ENCODE peak calls at places on chromosomes 4 and X, in seven cellular contexts. S, Q, H, R, E, V and M are unnamed samples. For H3K4me1, the result is how much of the 10 kb centered on the place peaks cover.

GRCh38 chrX:100435726-100436125 is 25.7 kb upstream of the PCDH19 start:
- DNase-seq in S (no peak), Q (no peak), H (no peak), R (no peak), E (no peak), V (no peak), M (no peak)

GRCh38 chr4:81207793-81208192 is 7.2 kb downstream of the PRKG2 start:
- DNase-seq in S (no peak), Q (no peak), H (peak), R (no peak), E (no peak), V (no peak), M (no peak)

GRCh38 chrX:1578511-1579173 is 12.8 kb upstream of the AKAP17A start:
- DNase-seq in S (no peak), Q (no peak), H (no peak), R (no peak), E (no peak), V (no peak), M (no peak)

GRCh38 chr4:151613290-151613689 is 147.5 kb downstream of the GATB start:
- DNase-seq in S (no peak), Q (no peak), H (no peak), R (no peak), E (no peak), V (no peak), M (no peak)

GRCh38 chrX:78327370-78328048 is at the start of gene CYSLTR1:
- DNase-seq in S (no peak), Q (peak), H (no peak), R (no peak), E (no peak), V (no peak), M (no peak)

GRCh38 chr4:33924239-33924638 is 2320.1 kb downstream of the ARAP2 start:
- DNase-seq in S (peak), Q (peak), H (no peak), R (no peak), E (peak), V (no peak), M (no peak)

GRCh38 chr4:80393246-80393969 is 57.9 kb downstream of the CFAP299 start:
- DNase-seq in S (no peak), Q (no peak), H (no peak), R (no peak), E (no peak), V (no peak), M (no peak)

GRCh38 chrX:30751497-30751896 is 98.3 kb downstream of the GK start:
- DNase-seq in S (no peak), Q (no peak), H (no peak), R (no peak), E (no peak), V (no peak), M (no peak)

GRCh38 chr4:152328595-152328994 is 207.3 kb downstream of the FBXW7 start:
- DNase-seq in S (no peak), Q (no peak), H (no peak), R (no peak), E (no peak), V (no peak), M (no peak)

GRCh38 chrX:55486736-55487135 is 2.9 kb downstream of the USP51 start:
- DNase-seq in S (no peak), Q (no peak), H (no peak), R (peak), E (no peak), V (no peak), M (no peak)

GRCh38 chr4:8538076-8538702 is 42.0 kb upstream of the GPR78 start:
- DNase-seq in S (no peak), Q (no peak), H (no peak), R (peak), E (no peak), V (no peak), M (no peak)

GRCh38 chr4:8534129-8534528 is 46.1 kb upstream of the GPR78 start:
- DNase-seq in S (peak), Q (peak), H (peak), R (no peak), E (peak), V (peak), M (no peak)

GRCh38 chr4:8534601-8535000 is 45.6 kb upstream of the GPR78 start:
- DNase-seq in S (no peak), Q (no peak), H (no peak), R (no peak), E (no peak), V (no peak), M (no peak)

GRCh38 chr4:8537041-8537461 is 43.1 kb upstream of the GPR78 start:
- DNase-seq in S (peak), Q (no peak), H (peak), R (peak), E (peak), V (peak), M (peak)

GRCh38 chr4:8536467-8536866 is 43.7 kb upstream of the GPR78 start:
- DNase-seq in S (no peak), Q (no peak), H (no peak), R (no peak), E (no peak), V (no peak), M (no peak)
- H3K4me1 ChIP-seq in S (half or more), Q (under half), H (under half), R (under half), E (under half), V (under half), M (under half)

GRCh38 chr4:53654300-53654758 is 63.0 kb upstream of the LNX1 start:
- DNase-seq in S (no peak), Q (no peak), H (no peak), R (no peak), E (no peak), V (no peak), M (peak)

GRCh38 chr4:53656421-53656981 is 65.2 kb upstream of the LNX1 start:
- DNase-seq in S (no peak), Q (no peak), H (no peak), R (peak), E (no peak), V (no peak), M (peak)

GRCh38 chr4:53659737-53660136 is 68.5 kb upstream of the LNX1 start:
- DNase-seq in S (no peak), Q (no peak), H (no peak), R (no peak), E (no peak), V (no peak), M (no peak)

GRCh38 chr4:53658029-53658428 is 66.7 kb upstream of the LNX1 start:
- DNase-seq in S (no peak), Q (no peak), H (no peak), R (no peak), E (no peak), V (no peak), M (no peak)

GRCh38 chr4:53659112-53659511 is 67.8 kb upstream of the LNX1 start:
- DNase-seq in S (no peak), Q (no peak), H (no peak), R (no peak), E (no peak), V (no peak), M (no peak)
- H3K4me1 ChIP-seq in S (under half), Q (under half), H (under half), R (under half), E (under half), V (under half), M (under half)

GRCh38 chr4:118758293-118758692 is 73.1 kb downstream of the METTL14 start:
- DNase-seq in S (peak), Q (no peak), H (no peak), R (no peak), E (no peak), V (no peak), M (no peak)
- H3K4me1 ChIP-seq in S (under half), Q (under half), H (under half), R (half or more), E (half or more), V (under half), M (under half)

GRCh38 chr4:113678651-113679050 is 82.9 kb downstream of the CAMK2D start:
- DNase-seq in S (no peak), Q (no peak), H (no peak), R (no peak), E (no peak), V (no peak), M (no peak)
- H3K4me1 ChIP-seq in S (under half), Q (under half), H (under half), R (under half), E (under half), V (under half), M (under half)

GRCh38 chr4:17117746-17118145 is 219.3 kb upstream of the LDB2 start:
- DNase-seq in S (no peak), Q (no peak), H (no peak), R (no peak), E (no peak), V (no peak), M (no peak)
- H3K4me1 ChIP-seq in S (under half), Q (under half), H (under half), R (under half), E (under half), V (under half), M (under half)

DNA sequence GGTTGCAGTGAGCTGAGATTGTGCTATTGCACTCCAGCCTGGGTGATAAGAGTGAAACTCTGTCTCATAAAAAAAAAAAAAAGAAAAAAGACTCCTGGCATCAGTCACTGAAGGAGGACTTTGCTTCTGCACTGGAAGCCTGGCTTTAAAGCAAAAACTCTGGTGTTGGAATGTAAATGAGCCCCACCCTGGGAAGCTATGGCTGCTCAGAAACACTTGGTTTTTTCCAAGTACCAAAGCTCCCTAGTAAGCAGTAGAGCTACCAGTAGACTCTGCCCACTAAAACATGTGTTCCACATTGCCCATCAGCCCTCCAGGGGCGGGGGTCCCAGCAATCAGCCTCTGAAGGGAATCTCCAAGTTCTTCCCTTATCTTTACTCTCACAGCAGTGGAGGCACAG is 154.4 kb downstream of the SHROOM3 start:
- DNase-seq in S (peak), Q (no peak), H (peak), R (no peak), E (peak), V (peak), M (no peak)
- H3K4me1 ChIP-seq in S (half or more), Q (under half), H (under half), R (under half), E (under half), V (under half), M (under half)

DNA sequence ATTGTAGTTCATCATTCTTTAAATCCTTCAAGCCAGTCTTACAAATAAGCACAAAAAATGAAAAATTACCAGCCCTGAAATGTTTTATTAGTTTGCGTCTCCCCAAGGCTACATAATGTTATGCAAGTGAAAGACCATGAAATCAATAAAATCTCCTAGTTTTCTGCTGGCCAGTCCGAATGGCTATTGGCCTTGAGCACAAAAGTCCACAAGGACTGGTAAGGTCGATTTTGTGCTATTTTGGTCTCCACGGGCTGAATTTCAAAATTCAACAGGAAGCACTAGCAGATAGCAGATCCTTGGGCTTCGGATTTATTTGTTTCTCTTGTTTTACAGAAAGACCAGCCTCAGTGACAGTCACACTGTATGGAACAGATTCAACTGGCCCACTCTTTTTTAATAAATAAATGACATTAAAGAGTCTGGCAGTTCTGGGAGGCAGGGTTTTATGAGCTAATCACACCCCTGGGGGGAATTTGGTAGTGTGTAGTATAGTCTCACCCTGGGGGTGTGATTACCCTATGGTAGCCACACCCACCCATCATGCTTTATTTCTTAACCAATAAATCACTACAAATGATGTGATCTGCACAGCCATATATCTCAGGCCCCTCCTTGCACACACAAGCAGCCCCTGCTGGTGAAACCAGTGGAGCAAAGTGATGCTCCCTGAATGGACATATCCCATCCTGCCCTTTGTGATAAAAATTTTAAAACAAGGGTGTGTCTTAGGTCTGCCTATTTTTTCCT is 51.1 kb upstream of the TMEM33 start:
- DNase-seq in S (no peak), Q (no peak), H (no peak), R (no peak), E (no peak), V (no peak), M (no peak)
- H3K4me1 ChIP-seq in S (under half), Q (under half), H (under half), R (under half), E (under half), V (under half), M (under half)

GRCh38 chr4:41598580-41598979 is 60.6 kb downstream of the LIMCH1 start:
- DNase-seq in S (no peak), Q (no peak), H (no peak), R (no peak), E (no peak), V (no peak), M (no peak)
- H3K4me1 ChIP-seq in S (half or more), Q (under half), H (under half), R (under half), E (under half), V (under half), M (under half)